ENCODE peak calls at places on chromosomes 16 and 17, in ten cellular contexts. Q is left colon; N is amniotic epithelial cell; Y is bronchial epithelial cell; X is NCI-H1436; U is kidney epithelial cell; F is NCI-H345; M is AML-193; D is activated naive CD8-positive, alpha-beta T cell treated with anti-CD3 and anti-CD28 coated beads for 36 hours; W is LHCN-M2. I is an unnamed sample.

GRCh38 chr16:1870365-1871082 is 1.4 kb downstream of the MEIOB start:
- DNase-seq in Q (no peak), N (peak), Y (peak), X (no peak), U (peak), F (peak), M (no peak), D (no peak), W (peak), I (peak)

GRCh38 chr17:8001976-8002645 is at the start of gene GUCY2D:
- DNase-seq in Q (no peak), N (no peak), Y (no peak), X (no peak), U (no peak), F (no peak), M (peak), D (no peak), W (no peak), I (no peak)

GRCh38 chr17:82019905-82020873 is 2.5 kb downstream of the CENPX start:
- DNase-seq in Q (peak), N (no peak), Y (no peak), X (peak), U (no peak), F (peak), M (peak), D (peak), W (peak), I (no peak)

GRCh38 chr16:88405325-88406060 is 22.7 kb downstream of the ZNF469 start:
- DNase-seq in Q (peak), N (no peak), Y (no peak), X (no peak), U (no peak), F (no peak), M (no peak), D (no peak), W (no peak), I (no peak)

GRCh38 chr17:10197721-10198508 is 491 bp downstream of the GAS7 start:
- DNase-seq in Q (peak), N (no peak), Y (no peak), X (no peak), U (no peak), F (no peak), M (no peak), D (peak), W (no peak), I (no peak)

GRCh38 chr17:72476575-72476986 is 355.8 kb downstream of the SOX9 start:
- DNase-seq in Q (no peak), N (no peak), Y (no peak), X (no peak), U (no peak), F (no peak), M (no peak), D (no peak), W (no peak), I (peak)

GRCh38 chr17:57356722-57357391 is 100.5 kb downstream of the MSI2 start:
- DNase-seq in Q (no peak), N (no peak), Y (no peak), X (peak), U (no peak), F (no peak), M (no peak), D (no peak), W (peak), I (peak)

GRCh38 chr17:21161498-21162393 is 35.0 kb downstream of the DHRS7B start:
- DNase-seq in Q (no peak), N (peak), Y (no peak), X (no peak), U (no peak), F (no peak), M (no peak), D (no peak), W (peak), I (no peak)

GRCh38 chr17:48310748-48311213 is 119.2 kb downstream of the SKAP1 start:
- DNase-seq in Q (no peak), N (no peak), Y (no peak), X (peak), U (no peak), F (no peak), M (no peak), D (no peak), W (no peak), I (peak)

GRCh38 chr16:566475-567361 is at the start of gene NHLRC4:
- DNase-seq in Q (peak), N (peak), Y (no peak), X (peak), U (no peak), F (no peak), M (no peak), D (peak), W (no peak), I (no peak)

GRCh38 chr17:79670537-79671386 is 59.9 kb upstream of the RBFOX3 start:
- DNase-seq in Q (no peak), N (no peak), Y (no peak), X (peak), U (no peak), F (peak), M (no peak), D (no peak), W (no peak), I (no peak)

GRCh38 chr17:48456584-48456983 is 26.6 kb upstream of the SKAP1 start:
- DNase-seq in Q (no peak), N (no peak), Y (peak), X (no peak), U (peak), F (no peak), M (no peak), D (peak), W (no peak), I (peak)

GRCh38 chr17:68184816-68185436 is 62.9 kb upstream of the AMZ2 start:
- DNase-seq in Q (no peak), N (no peak), Y (no peak), X (no peak), U (no peak), F (peak), M (no peak), D (peak), W (no peak), I (no peak)

GRCh38 chr17:41957058-41957868 is 9.3 kb upstream of the CNP start:
- DNase-seq in Q (no peak), N (peak), Y (no peak), X (no peak), U (no peak), F (no peak), M (peak), D (no peak), W (no peak), I (peak)

GRCh38 chr17:74430706-74431567 is 951 bp upstream of the GPRC5C start:
- DNase-seq in Q (peak), N (peak), Y (peak), X (peak), U (peak), F (peak), M (no peak), D (peak), W (no peak), I (peak)

GRCh38 chr16:359067-359763 is 6.7 kb upstream of the AXIN1 start:
- DNase-seq in Q (no peak), N (no peak), Y (no peak), X (no peak), U (no peak), F (no peak), M (no peak), D (no peak), W (no peak), I (no peak)

GRCh38 chr16:667780-668518 is at the start of gene RHOT2:
- DNase-seq in Q (peak), N (peak), Y (peak), X (peak), U (peak), F (peak), M (peak), D (peak), W (peak), I (peak)

GRCh38 chr16:16121185-16121727 is 102.0 kb downstream of the ABCC6 start:
- DNase-seq in Q (no peak), N (no peak), Y (no peak), X (no peak), U (no peak), F (no peak), M (no peak), D (no peak), W (no peak), I (no peak)

GRCh38 chr17:75753193-75753513 is 11.8 kb downstream of the GALK1 start:
- DNase-seq in Q (no peak), N (no peak), Y (no peak), X (no peak), U (no peak), F (no peak), M (no peak), D (no peak), W (no peak), I (no peak)

GRCh38 chr17:6914711-6915110 is 81.1 kb upstream of the ALOX12 start:
- DNase-seq in Q (no peak), N (peak), Y (no peak), X (no peak), U (no peak), F (peak), M (no peak), D (no peak), W (peak), I (peak)

GRCh38 chr16:48852955-48853354 is 243.0 kb upstream of the N4BP1 start:
- DNase-seq in Q (no peak), N (no peak), Y (no peak), X (no peak), U (no peak), F (no peak), M (no peak), D (no peak), W (no peak), I (no peak)

GRCh38 chr17:418421-418751 is 65.8 kb upstream of the RPH3AL start:
- DNase-seq in Q (no peak), N (no peak), Y (no peak), X (no peak), U (no peak), F (no peak), M (peak), D (peak), W (no peak), I (no peak)

GRCh38 chr17:12995896-12996295 is 21.9 kb downstream of the ELAC2 start:
- DNase-seq in Q (no peak), N (no peak), Y (no peak), X (no peak), U (no peak), F (no peak), M (no peak), D (no peak), W (no peak), I (no peak)

GRCh38 chr17:49223517-49224197 is 6.9 kb downstream of the PHOSPHO1 start:
- DNase-seq in Q (peak), N (no peak), Y (no peak), X (no peak), U (no peak), F (peak), M (peak), D (peak), W (peak), I (no peak)

GRCh38 chr17:17575360-17576251 is 15.9 kb downstream of the PEMT start:
- DNase-seq in Q (no peak), N (no peak), Y (peak), X (no peak), U (no peak), F (no peak), M (no peak), D (no peak), W (no peak), I (peak)

GRCh38 chr17:82187500-82187899 is 25.1 kb downstream of the CCDC57 start:
- DNase-seq in Q (no peak), N (no peak), Y (no peak), X (no peak), U (no peak), F (no peak), M (no peak), D (no peak), W (no peak), I (no peak)

GRCh38 chr17:80527016-80527645 is 17.5 kb upstream of the RPTOR start:
- DNase-seq in Q (no peak), N (peak), Y (peak), X (no peak), U (no peak), F (no peak), M (no peak), D (no peak), W (peak), I (no peak)